ENCODE peak calls at places on chromosomes 7 and 10, in four cellular contexts. One of them, this sample, is unnamed.

GRCh38 chr7:1571261-1571650 is 1.4 kb upstream of the PSMG3 start:
- DNase-seq in hepatocyte: peak; percentile 65
- DNase-seq in mammary epithelial cell: no peak
- DNase-seq in HCT116: no peak
- DNase-seq in this sample: no peak

GRCh38 chr7:28955723-28956607 is 2.2 kb downstream of the TRIL start:
- DNase-seq in hepatocyte: peak; percentile 89
- DNase-seq in mammary epithelial cell: peak; percentile 35
- DNase-seq in HCT116: no peak
- DNase-seq in this sample: no peak

GRCh38 chr10:103649654-103650423 is 156.3 kb downstream of the NEURL1 start:
- DNase-seq in hepatocyte: no peak
- DNase-seq in HCT116: no peak
- DNase-seq in mammary epithelial cell: no peak
- DNase-seq in this sample: no peak

GRCh38 chr10:93437000-93437945 is 44.9 kb downstream of the MYOF start:
- DNase-seq in hepatocyte: peak; percentile 95
- DNase-seq in mammary epithelial cell: peak; percentile 97
- DNase-seq in HCT116: peak; percentile 86
- DNase-seq in this sample: no peak

GRCh38 chr10:16195178-16195769 is 241.5 kb upstream of the PTER start:
- DNase-seq in hepatocyte: no peak
- DNase-seq in mammary epithelial cell: peak; percentile 42
- DNase-seq in HCT116: no peak
- DNase-seq in this sample: no peak

GRCh38 chr10:72461085-72461484 is 106.4 kb upstream of the DNAJB12 start:
- DNase-seq in HCT116: no peak
- DNase-seq in hepatocyte: no peak
- DNase-seq in mammary epithelial cell: no peak
- DNase-seq in this sample: no peak

GRCh38 chr10:49410365-49411074 is 14.6 kb upstream of the DRGX start:
- DNase-seq in HCT116: no peak
- DNase-seq in hepatocyte: no peak
- DNase-seq in mammary epithelial cell: no peak
- DNase-seq in this sample: no peak

GRCh38 chr7:18855796-18856195 is 261.6 kb downstream of the TWIST1 start:
- DNase-seq in hepatocyte: no peak
- DNase-seq in HCT116: no peak
- DNase-seq in mammary epithelial cell: no peak
- DNase-seq in this sample: no peak

GRCh38 chr10:83489161-83489560 is 650.1 kb upstream of the GHITM start:
- DNase-seq in HCT116: no peak
- DNase-seq in hepatocyte: no peak
- DNase-seq in mammary epithelial cell: no peak
- DNase-seq in this sample: no peak

GRCh38 chr10:6579193-6579903 is 728 bp downstream of the PRKCQ start:
- DNase-seq in mammary epithelial cell: no peak
- DNase-seq in hepatocyte: no peak
- DNase-seq in HCT116: no peak
- DNase-seq in this sample: no peak

GRCh38 chr10:132817701-132818211 is 31.8 kb upstream of the NKX6-2 start:
- DNase-seq in mammary epithelial cell: no peak
- DNase-seq in hepatocyte: no peak
- DNase-seq in HCT116: no peak
- DNase-seq in this sample: no peak

GRCh38 chr10:26777686-26778085 is 80.2 kb downstream of the PDSS1 start:
- DNase-seq in mammary epithelial cell: no peak
- DNase-seq in HCT116: no peak
- DNase-seq in hepatocyte: no peak
- DNase-seq in this sample: no peak
- H3K4me1 ChIP-seq in mammary epithelial cell: peaks cover 41% of the 10 kb centered on the region
- H3K4me1 ChIP-seq in HCT116: peaks cover 34% of the 10 kb centered on the region
- H3K4me1 ChIP-seq in hepatocyte: peaks cover 23% of the 10 kb centered on the region
- H3K4me1 ChIP-seq in this sample: peaks cover 55% of the 10 kb centered on the region

GRCh38 chr7:35250941-35251340 is 3.0 kb downstream of the TBX20 start:
- DNase-seq in hepatocyte: no peak
- DNase-seq in HCT116: no peak
- DNase-seq in mammary epithelial cell: no peak
- DNase-seq in this sample: no peak

GRCh38 chr7:35250452-35250851 is 3.4 kb downstream of the TBX20 start:
- DNase-seq in hepatocyte: no peak
- DNase-seq in mammary epithelial cell: no peak
- DNase-seq in HCT116: no peak
- DNase-seq in this sample: no peak

GRCh38 chr7:35251606-35252310 is 2.1 kb downstream of the TBX20 start:
- DNase-seq in mammary epithelial cell: no peak
- DNase-seq in HCT116: no peak
- DNase-seq in hepatocyte: no peak
- DNase-seq in this sample: no peak

GRCh38 chr7:35248576-35249536 is 5.0 kb downstream of the TBX20 start:
- DNase-seq in HCT116: no peak
- DNase-seq in hepatocyte: no peak
- DNase-seq in mammary epithelial cell: no peak
- DNase-seq in this sample: no peak

GRCh38 chr7:35249537-35249907 is 4.4 kb downstream of the TBX20 start:
- DNase-seq in HCT116: no peak
- DNase-seq in hepatocyte: no peak
- DNase-seq in mammary epithelial cell: no peak
- DNase-seq in this sample: no peak
- H3K4me3 ChIP-seq in HCT116: no peak overlapping the region
- H3K4me3 ChIP-seq in hepatocyte: no peak overlapping the region
- H3K4me3 ChIP-seq in mammary epithelial cell: no peak overlapping the region
- H3K4me3 ChIP-seq in this sample: no peak overlapping the region

GRCh38 chr7:50399206-50399605 is 50.9 kb downstream of the FIGNL1 start:
- DNase-seq in hepatocyte: no peak
- DNase-seq in mammary epithelial cell: no peak
- DNase-seq in HCT116: no peak
- DNase-seq in this sample: no peak
- H3K79me2 ChIP-seq in hepatocyte: no peaks in the 10 kb centered on the region
- H3K79me2 ChIP-seq in mammary epithelial cell: no peaks in the 10 kb centered on the region
- H3K79me2 ChIP-seq in HCT116: no peaks in the 10 kb centered on the region
- H3K79me2 ChIP-seq in this sample: no peaks in the 10 kb centered on the region

GRCh38 chr7:71272509-71273214 is 140.7 kb downstream of the GALNT17 start:
- DNase-seq in HCT116: no peak
- DNase-seq in mammary epithelial cell: no peak
- DNase-seq in hepatocyte: no peak
- DNase-seq in this sample: no peak
- H3K4me1 ChIP-seq in HCT116: no peaks in the 10 kb centered on the region
- H3K4me1 ChIP-seq in mammary epithelial cell: no peaks in the 10 kb centered on the region
- H3K4me1 ChIP-seq in hepatocyte: peaks cover 13% of the 10 kb centered on the region
- H3K4me1 ChIP-seq in this sample: no peaks in the 10 kb centered on the region